ENCODE peak calls at places on chromosomes 2 and 18, in nine cellular contexts. A, P, X, M, O, H, K, U and S are unnamed samples. For H3K9me3, the result is how much of the 10 kb centered on the place peaks cover.

GRCh38 chr18:40258298-40258697 is 1696.7 kb upstream of the PIK3C3 start:
- DNase-seq in H (no peak), X (no peak), O (no peak), A (no peak), M (no peak), P (no peak), U (no peak), K (no peak), S (no peak)

GRCh38 chr2:216619411-216620393 is 13.5 kb upstream of the IGFBP2 start:
- DNase-seq in O (no peak), K (no peak), X (no peak), M (no peak), U (no peak), H (no peak), P (no peak), A (no peak), S (no peak)

GRCh38 chr2:47040662-47041061 is 114.4 kb downstream of the STPG4 start:
- DNase-seq in U (no peak), M (no peak), O (no peak), P (no peak), A (no peak), H (no peak), X (no peak), K (peak), S (no peak)

GRCh38 chr2:229231469-229231868 is 39.6 kb downstream of the PID1 start:
- DNase-seq in X (no peak), O (no peak), K (no peak), M (no peak), H (no peak), P (no peak), U (no peak), A (no peak), S (no peak)

GRCh38 chr2:115867024-115867423 is 1424.6 kb downstream of the DPP10 start:
- DNase-seq in X (no peak), M (no peak), H (no peak), K (no peak), P (no peak), U (no peak), A (no peak), O (no peak), S (no peak)

GRCh38 chr2:15766303-15766861 is 174.0 kb upstream of the MYCN start:
- DNase-seq in X (no peak), P (no peak), O (no peak), U (no peak), A (no peak), K (no peak), M (no peak), H (no peak), S (no peak)

GRCh38 chr2:79512442-79513401 is at the start of gene CTNNA2:
- DNase-seq in A (peak), X (no peak), M (no peak), P (no peak), K (peak), U (no peak), O (peak), H (no peak), S (peak)

GRCh38 chr18:63152791-63153190 is 166.8 kb downstream of the BCL2 start:
- DNase-seq in K (no peak), U (no peak), O (no peak), A (no peak), P (no peak), X (no peak), H (no peak), M (no peak), S (no peak)

GRCh38 chr2:64291181-64291580 is 147.0 kb upstream of the PELI1 start:
- DNase-seq in A (peak), U (no peak), X (peak), M (no peak), P (no peak), H (no peak), K (no peak), O (no peak), S (no peak)

GRCh38 chr18:53909668-53910067 is 314.8 kb downstream of the MBD2 start:
- DNase-seq in O (no peak), H (no peak), P (peak), K (no peak), U (no peak), A (no peak), X (peak), M (no peak), S (no peak)

GRCh38 chr18:46622999-46623398 is 34.0 kb downstream of the LOXHD1 start:
- DNase-seq in A (no peak), X (no peak), P (no peak), U (no peak), K (no peak), M (no peak), H (no peak), O (no peak), S (no peak)

GRCh38 chr2:199443589-199444130 is 14.1 kb downstream of the SATB2 start:
- DNase-seq in X (no peak), P (no peak), U (no peak), O (no peak), M (no peak), A (no peak), K (no peak), H (no peak), S (no peak)

GRCh38 chr2:220556658-220557057 is 929.2 kb downstream of the SLC4A3 start:
- DNase-seq in M (no peak), A (no peak), H (no peak), U (no peak), K (no peak), X (no peak), O (no peak), P (no peak), S (no peak)

GRCh38 chr2:222336442-222336841 is 37.6 kb upstream of the PAX3 start:
- DNase-seq in U (no peak), H (no peak), X (no peak), O (no peak), K (no peak), A (no peak), P (no peak), M (no peak), S (no peak)

GRCh38 chr18:31499157-31499524 is 1.2 kb downstream of the DSG2 start:
- DNase-seq in A (no peak), X (no peak), H (no peak), O (no peak), K (no peak), P (no peak), M (no peak), U (no peak), S (no peak)

GRCh38 chr2:57740905-57741304 is 305.7 kb upstream of the VRK2 start:
- DNase-seq in A (no peak), U (no peak), M (no peak), O (no peak), X (no peak), K (no peak), P (no peak), H (no peak), S (no peak)

GRCh38 chr2:3823748-3824147 is 120.4 kb downstream of the DCDC2C start:
- DNase-seq in X (no peak), A (no peak), H (no peak), P (no peak), O (no peak), K (no peak), M (no peak), U (no peak), S (no peak)

GRCh38 chr2:58131191-58132011 is 84.8 kb downstream of the VRK2 start:
- DNase-seq in O (no peak), U (no peak), M (no peak), H (no peak), A (no peak), K (peak), X (no peak), P (peak), S (peak)

GRCh38 chr2:97740590-97741182 is 27.3 kb downstream of the ZAP70 start:
- DNase-seq in H (peak), P (no peak), U (peak), K (no peak), M (peak), X (peak), O (peak), A (peak), S (no peak)

GRCh38 chr2:85733121-85733960 is 20.4 kb upstream of the ATOH8 start:
- DNase-seq in H (no peak), O (no peak), X (no peak), M (no peak), U (no peak), K (no peak), P (peak), A (no peak), S (no peak)

GRCh38 chr2:75200140-75200985 is 1.0 kb upstream of the TACR1 start:
- DNase-seq in U (peak), M (no peak), X (no peak), K (peak), H (peak), P (no peak), O (peak), A (peak), S (peak)

GRCh38 chr2:100199421-100199820 is 57.0 kb upstream of the AFF3 start:
- DNase-seq in O (no peak), K (no peak), H (no peak), M (no peak), X (no peak), U (no peak), P (no peak), A (no peak), S (no peak)

GRCh38 chr2:100200985-100201384 is 58.6 kb upstream of the AFF3 start:
- DNase-seq in P (no peak), U (no peak), O (no peak), A (no peak), X (no peak), H (no peak), K (no peak), M (no peak), S (no peak)

GRCh38 chr2:100197643-100198153 is 55.3 kb upstream of the AFF3 start:
- DNase-seq in P (peak), M (no peak), H (no peak), X (no peak), A (no peak), O (peak), U (peak), K (peak), S (peak)

GRCh38 chr2:100196786-100197494 is 54.5 kb upstream of the AFF3 start:
- DNase-seq in U (no peak), A (no peak), M (no peak), O (no peak), P (no peak), H (no peak), X (no peak), K (no peak), S (no peak)

DNA sequence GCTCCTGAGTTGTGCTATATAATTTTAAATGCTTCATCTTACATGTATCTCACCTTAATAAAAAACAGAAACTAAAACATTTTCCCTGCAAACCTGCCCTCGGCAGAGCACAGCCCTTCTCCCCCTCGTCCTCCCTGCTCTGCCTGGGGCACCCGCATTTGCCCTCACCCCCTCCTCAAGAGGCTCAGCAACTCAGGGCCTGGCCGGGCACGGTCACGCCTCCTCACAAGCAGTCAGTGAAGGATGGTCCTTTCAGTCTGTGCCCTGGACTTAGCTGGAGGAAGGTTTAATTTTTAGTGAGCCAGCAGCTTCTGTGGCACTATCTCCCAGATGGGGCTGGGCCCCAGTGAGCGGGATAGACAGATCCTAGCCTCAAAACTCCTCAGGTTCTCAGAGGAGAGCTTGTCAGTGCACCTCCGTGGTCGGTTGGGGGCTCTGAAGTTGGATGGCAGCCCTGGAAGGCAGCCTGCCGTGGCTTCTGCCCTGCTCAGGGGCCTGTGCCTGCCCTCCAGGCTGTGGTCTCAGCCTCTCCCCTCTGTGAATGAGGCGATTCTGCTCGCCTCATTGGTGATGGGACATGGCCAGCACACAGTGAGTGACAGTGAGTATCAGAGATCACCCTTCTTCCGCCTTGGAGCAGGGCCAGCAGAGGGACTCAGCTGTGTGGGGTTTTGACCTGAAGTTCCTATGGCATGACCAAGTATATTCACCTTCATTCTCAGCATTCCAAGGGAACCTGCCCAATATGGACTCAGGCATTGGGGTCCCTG is 56.3 kb upstream of the AFF3 start:
- DNase-seq in M (no peak), O (no peak), K (peak), A (peak), U (no peak), H (no peak), X (no peak), P (no peak), S (no peak)
- H3K9me3 ChIP-seq in M (under half), O (under half), K (under half), A (under half), U (under half), H (under half), X (under half), P (under half), S (under half)

DNA sequence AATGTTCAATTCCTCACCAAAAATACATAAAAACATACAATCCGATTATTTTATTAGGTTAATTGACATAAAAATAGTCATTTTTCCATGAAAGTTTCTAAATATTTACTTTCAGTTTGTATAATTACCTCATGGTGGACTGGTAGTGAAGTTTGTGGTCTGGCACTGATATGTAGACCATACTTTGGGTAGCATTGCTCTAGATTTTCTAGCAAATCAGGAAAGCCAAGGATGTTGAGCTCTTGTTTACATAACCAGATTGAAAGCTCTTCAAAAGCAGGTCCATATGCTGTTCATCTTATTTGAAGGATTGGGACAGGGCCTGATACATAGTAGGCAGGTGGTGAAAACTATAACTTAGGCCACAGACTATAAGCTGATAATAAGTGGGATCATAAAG is 61.8 kb downstream of the COMMD1 start:
- DNase-seq in X (no peak), A (no peak), K (no peak), O (no peak), M (no peak), H (no peak), U (no peak), P (no peak), S (no peak)
- H3K27ac ChIP-seq in X (no peak), A (no peak), K (no peak), O (no peak), M (no peak), H (no peak), U (peak), P (no peak), S (peak)

GRCh38 chr2:105989070-105989469 is 205.0 kb downstream of the UXS1 start:
- DNase-seq in O (no peak), P (no peak), H (no peak), X (no peak), U (no peak), K (no peak), M (no peak), A (no peak), S (no peak)

GRCh38 chr2:105990624-105991023 is 203.5 kb downstream of the UXS1 start:
- DNase-seq in K (no peak), U (no peak), O (no peak), M (no peak), P (no peak), H (no peak), A (no peak), X (no peak), S (no peak)
- H3K9me3 ChIP-seq in K (under half), U (half or more), O (under half), M (under half), P (under half), H (under half), A (under half), X (under half), S (under half)

GRCh38 chr2:241560883-241561474 is 2.4 kb downstream of the BOK start:
- DNase-seq in O (no peak), P (no peak), M (no peak), K (no peak), U (no peak), A (peak), X (no peak), H (no peak), S (no peak)
- H3K27ac ChIP-seq in O (no peak), P (peak), M (no peak), K (no peak), U (no peak), A (no peak), X (peak), H (no peak), S (no peak)

GRCh38 chr18:78123926-78124797 is 855.5 kb upstream of the SALL3 start:
- DNase-seq in H (no peak), P (no peak), A (no peak), M (no peak), O (no peak), X (no peak), K (no peak), U (no peak), S (no peak)
- H3K9me3 ChIP-seq in H (under half), P (under half), A (under half), M (under half), O (under half), X (half or more), K (under half), U (under half), S (under half)

GRCh38 chr2:186639939-186640338 is 50.1 kb downstream of the ITGAV start:
- DNase-seq in M (no peak), K (no peak), H (no peak), A (no peak), P (no peak), U (no peak), O (no peak), X (no peak), S (no peak)

GRCh38 chr2:186645999-186646398 is 47.9 kb upstream of the FAM171B start:
- DNase-seq in U (no peak), A (no peak), P (no peak), M (no peak), O (no peak), X (no peak), H (no peak), K (no peak), S (no peak)

GRCh38 chr2:186644791-186645190 is 49.1 kb upstream of the FAM171B start:
- DNase-seq in H (no peak), A (no peak), K (no peak), U (no peak), O (no peak), P (no peak), X (no peak), M (no peak), S (no peak)

GRCh38 chr2:186641132-186641806 is 51.4 kb downstream of the ITGAV start:
- DNase-seq in H (no peak), O (no peak), K (no peak), P (no peak), A (no peak), M (no peak), U (no peak), X (no peak), S (no peak)

DNA sequence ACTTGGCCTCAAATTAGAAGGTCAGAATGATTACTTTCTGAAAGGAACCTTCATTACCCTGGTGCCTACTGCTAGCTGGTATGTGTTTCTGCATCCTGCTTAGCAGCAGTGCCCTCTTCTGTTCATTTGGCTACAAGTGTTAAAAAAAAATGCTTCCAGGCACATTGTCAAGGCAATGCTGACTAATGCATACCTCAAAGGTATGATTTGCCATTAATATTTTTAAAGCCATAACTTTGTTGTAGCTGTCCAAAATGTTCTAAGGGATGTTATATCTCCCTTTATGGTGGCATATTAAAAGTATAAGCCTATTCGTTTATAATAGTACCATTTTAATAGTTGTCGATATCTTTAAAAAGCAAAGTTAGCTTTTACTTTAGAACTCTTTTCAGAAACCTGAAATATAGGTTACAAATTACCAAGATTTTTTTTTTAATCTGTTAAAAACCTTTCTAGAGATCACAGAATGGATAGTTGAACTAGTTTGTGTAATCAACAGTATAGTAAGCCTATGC is 52.0 kb upstream of the FAM171B start:
- DNase-seq in M (peak), K (no peak), X (peak), H (peak), A (peak), P (peak), O (peak), U (no peak), S (no peak)
- H3K27ac ChIP-seq in M (no peak), K (no peak), X (no peak), H (no peak), A (peak), P (no peak), O (no peak), U (peak), S (no peak)